ENCODE peak calls at places on chromosomes 5 and 9, in five cellular contexts. V is A549; F is AG04450; Q is fibroblast of lung; X is effector memory CD4-positive, alpha-beta T cell. P is an unnamed sample. For H3K9me3, the result is how much of the 10 kb centered on the place peaks cover.

GRCh38 chr5:135013947-135014570 is 20.0 kb downstream of the PITX1 start:
- DNase-seq in V (no peak), F (peak), Q (peak), X (no peak), P (no peak)

GRCh38 chr9:89448381-89448780 is 49.5 kb downstream of the SEMA4D start:
- DNase-seq in Q (no peak), V (no peak), F (no peak), X (no peak), P (no peak)

GRCh38 chr5:78626009-78626571 is 22.5 kb downstream of the LHFPL2 start:
- DNase-seq in F (no peak), V (no peak), X (no peak), Q (peak), P (no peak)

GRCh38 chr5:72210913-72211670 is 103.8 kb downstream of the MAP1B start:
- DNase-seq in V (peak), F (peak), Q (peak), X (no peak), P (no peak)

GRCh38 chr9:77793909-77794308 is 145.8 kb upstream of the GNA14 start:
- DNase-seq in X (no peak), F (no peak), Q (peak), V (peak), P (no peak)

GRCh38 chr5:112604741-112605390 is 132.8 kb upstream of the APC start:
- DNase-seq in F (no peak), V (peak), Q (no peak), X (no peak), P (no peak)

GRCh38 chr9:130189840-130190239 is 17.6 kb downstream of the NCS1 start:
- DNase-seq in Q (peak), X (no peak), F (peak), V (no peak), P (no peak)

GRCh38 chr5:114185274-114185673 is 176.6 kb upstream of the KCNN2 start:
- DNase-seq in F (no peak), V (peak), X (no peak), Q (no peak), P (no peak)

GRCh38 chr5:79070002-79070567 is 518 bp downstream of the BHMT2 start:
- DNase-seq in V (no peak), Q (peak), X (no peak), F (no peak), P (no peak)

GRCh38 chr9:97594414-97594921 is 38.7 kb downstream of the TSTD2 start:
- DNase-seq in V (no peak), F (no peak), X (no peak), Q (no peak), P (no peak)

GRCh38 chr5:32388429-32389111 is 56.0 kb downstream of the ZFR start:
- DNase-seq in V (no peak), Q (peak), X (no peak), F (peak), P (no peak)

DNA sequence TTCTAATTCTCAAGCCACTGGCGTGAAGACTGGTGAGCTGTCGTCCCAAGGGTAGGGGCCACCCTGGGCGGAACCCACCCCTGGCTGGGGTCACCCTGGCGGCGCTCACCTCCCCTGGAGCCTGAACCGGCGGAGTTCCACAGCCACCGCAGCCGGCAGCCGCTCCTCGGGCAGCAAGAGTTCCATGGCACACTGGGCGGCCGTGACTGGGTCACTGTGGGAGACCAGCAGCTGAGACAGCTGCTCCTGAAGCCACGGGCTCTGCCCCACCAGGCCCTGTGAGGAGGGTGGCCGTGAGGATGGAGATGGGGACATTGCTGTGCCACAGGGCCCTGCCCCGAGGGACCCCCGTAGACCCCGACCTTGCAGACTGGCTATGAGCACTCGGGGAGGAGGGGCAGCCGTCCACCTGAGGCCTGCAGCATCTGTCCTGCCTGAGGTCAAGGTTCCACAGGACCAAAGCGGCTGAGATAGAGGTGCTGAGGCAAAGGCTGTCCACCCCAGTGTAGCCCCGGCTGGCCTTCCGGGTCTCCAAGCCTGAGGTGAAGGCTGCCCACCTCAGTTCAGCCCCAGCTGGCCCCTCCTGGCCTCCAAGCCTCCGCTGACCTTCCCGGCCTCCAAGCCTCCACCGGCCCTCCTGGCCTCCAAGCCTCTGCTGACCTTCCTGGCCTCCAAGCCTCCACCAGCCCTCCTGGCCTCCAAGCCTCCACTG is 50.6 kb upstream of the NRARP start:
- DNase-seq in X (no peak), Q (no peak), F (no peak), V (no peak), P (no peak)
- H3K9me3 ChIP-seq in X (under half), Q (under half), F (half or more), V (under half), P (under half)

GRCh38 chr9:99012957-99013512 is 69.3 kb downstream of the COL15A1 start:
- DNase-seq in F (no peak), Q (no peak), V (no peak), X (no peak), P (no peak)
- H3K9me3 ChIP-seq in F (under half), Q (under half), V (under half), X (under half), P (under half)

DNA sequence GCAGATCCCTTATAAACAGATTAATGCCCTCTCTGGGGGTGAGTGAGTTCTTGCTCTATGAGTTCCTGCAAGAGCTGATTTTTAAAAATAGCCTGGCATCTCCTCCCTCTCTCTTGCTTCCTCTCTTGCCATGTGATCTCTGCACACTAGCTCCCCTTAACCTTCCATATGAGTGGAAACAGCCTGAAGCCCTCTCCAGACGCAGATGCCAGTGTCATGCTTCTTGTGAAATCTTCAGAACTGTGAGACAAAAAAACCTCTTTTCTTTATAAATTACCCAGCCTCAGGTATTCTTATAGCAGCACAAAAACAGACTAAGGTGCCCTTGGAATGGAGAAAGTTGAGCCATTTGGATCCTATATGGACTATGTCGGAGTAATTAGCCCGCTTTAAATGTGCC is 559.7 kb upstream of the CYLC2 start:
- DNase-seq in Q (no peak), F (no peak), X (no peak), V (no peak), P (no peak)
- H3K9me3 ChIP-seq in Q (under half), F (under half), X (under half), V (under half), P (under half)

DNA sequence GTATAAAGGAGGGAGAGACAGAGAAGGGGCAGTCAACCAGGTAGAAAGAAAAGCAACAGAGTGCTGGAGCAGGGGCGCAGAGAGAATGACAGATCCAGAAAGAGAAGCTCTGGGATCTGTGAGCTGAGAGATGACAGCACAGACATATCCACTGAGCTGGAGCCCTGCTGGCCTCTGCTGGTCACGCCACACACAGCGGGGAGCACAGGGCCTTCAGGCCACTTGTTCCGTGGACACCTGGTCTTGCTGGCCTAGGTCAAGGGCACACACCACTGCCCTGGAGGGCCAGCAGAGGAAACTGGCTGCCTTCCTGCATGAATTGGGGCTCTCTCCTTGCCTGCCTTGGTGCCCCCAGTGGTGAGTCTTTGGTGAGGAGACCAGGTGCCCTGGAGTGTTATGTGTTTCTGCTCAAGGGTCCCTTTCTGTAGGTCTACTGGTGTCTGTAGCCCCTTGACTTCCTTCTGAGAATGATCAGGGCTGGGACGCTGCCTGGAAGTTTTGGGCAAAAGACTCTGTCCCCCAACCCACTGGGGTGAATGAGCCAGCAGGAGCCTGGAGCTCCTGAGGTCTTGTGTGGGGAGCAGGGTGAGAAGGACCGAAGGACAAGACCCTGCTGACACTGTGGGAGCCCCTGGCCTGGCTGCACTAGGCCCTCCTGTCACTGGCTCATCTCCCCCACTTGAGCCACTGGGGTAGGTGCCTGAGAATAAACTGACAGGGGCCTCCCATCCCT is 59.2 kb upstream of the ADAMTS2 start:
- DNase-seq in Q (no peak), F (no peak), V (no peak), X (no peak), P (no peak)
- H3K9me3 ChIP-seq in Q (under half), F (under half), V (under half), X (under half), P (under half)

P was measured in T-helper 17 cell.